ENCODE peak calls at places on chromosomes 6 and 20, in four cellular contexts. X is heart right ventricle, K is NB4, C is AG10803. T is an unnamed sample.
A peak's percentile ranks its signal among the peaks of the same experiment; 100 is the strongest.

GRCh38 chr20:38165089-38165965 is at the start of gene TGM2:
- DNase-seq in X (peak; percentile 88), K (peak; percentile 76), C (peak; percentile 56), T (no peak)

GRCh38 chr6:46453221-46453620 is 38.0 kb downstream of the RCAN2 start:
- DNase-seq in X (no peak), K (no peak), C (peak; percentile 96), T (peak; percentile 57)

GRCh38 chr6:53476979-53477378 is 67.9 kb downstream of the GCLC start:
- DNase-seq in X (no peak), K (no peak), C (peak; percentile 57), T (no peak)

GRCh38 chr6:134550604-134551003 is 232.7 kb upstream of the SGK1 start:
- DNase-seq in X (no peak), K (no peak), C (peak; percentile 50), T (no peak)

GRCh38 chr6:30544666-30545272 is 11.5 kb downstream of the GNL1 start:
- DNase-seq in X (no peak), K (peak; percentile 74), C (peak; percentile 70), T (no peak)

GRCh38 chr6:101537917-101538316 is 144.4 kb downstream of the GRIK2 start:
- DNase-seq in X (no peak), K (no peak), C (peak; percentile 22), T (no peak)

GRCh38 chr20:44489931-44490330 is 14.3 kb downstream of the TTPAL start:
- DNase-seq in X (no peak), K (no peak), C (no peak), T (no peak)

GRCh38 chr20:17965042-17965697 is 3.4 kb downstream of the SNX5 start:
- DNase-seq in X (no peak), K (peak; percentile 63), C (no peak), T (no peak)

GRCh38 chr20:25282796-25283195 is 34.9 kb downstream of the PYGB start:
- DNase-seq in X (no peak), K (no peak), C (no peak), T (no peak)

GRCh38 chr6:83536034-83536646 is 23.8 kb downstream of the PRSS35 start:
- DNase-seq in X (no peak), K (peak; percentile 75), C (peak; percentile 49), T (no peak)

GRCh38 chr6:112113371-112113770 is 26.0 kb downstream of the FAM229B start:
- DNase-seq in X (no peak), K (no peak), C (peak; percentile 4), T (no peak)

GRCh38 chr20:36865076-36865860 is 10.7 kb upstream of the TLDC2 start:
- DNase-seq in X (no peak), K (no peak), C (no peak), T (no peak)

GRCh38 chr6:21067521-21067920 is 526.0 kb upstream of the SOX4 start:
- DNase-seq in X (no peak), K (peak; percentile 17), C (no peak), T (no peak)

GRCh38 chr6:10532392-10532791 is 11.2 kb downstream of the GCNT2 start:
- DNase-seq in X (no peak), K (no peak), C (no peak), T (no peak)

DNA sequence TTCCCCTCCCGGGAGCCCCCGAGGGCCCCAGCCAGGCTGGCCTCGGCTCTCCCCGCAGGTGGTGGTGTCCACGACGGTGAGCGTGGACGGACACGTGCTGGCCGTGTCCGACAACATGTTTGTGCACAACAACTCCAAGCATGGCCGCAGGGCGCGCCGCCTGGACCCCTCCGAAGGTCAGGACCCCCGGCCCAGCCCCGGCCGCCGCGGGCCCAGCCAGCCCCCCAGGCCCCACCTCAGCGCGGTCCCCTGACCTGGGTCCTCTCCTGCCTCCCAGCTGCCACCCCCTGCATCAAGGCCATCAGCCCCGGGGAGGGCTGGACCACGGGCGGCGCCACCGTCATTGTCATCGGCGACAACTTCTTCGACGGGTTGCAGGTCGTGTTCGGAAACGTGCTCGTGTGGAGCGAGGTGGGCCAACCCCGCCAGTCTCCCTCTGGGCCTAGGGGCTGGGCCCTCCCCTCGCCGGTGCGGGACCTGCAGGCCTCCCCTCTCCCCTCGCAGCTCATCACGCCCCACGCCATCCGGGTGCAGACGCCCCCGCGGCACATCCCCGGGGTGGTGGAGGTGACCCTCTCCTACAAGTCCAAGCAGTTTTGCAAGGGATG is 51.0 kb downstream of the CPXM1 start:
- DNase-seq in X (no peak), K (no peak), C (no peak), T (no peak)
- H3K4me3 ChIP-seq in X (no peak overlapping the region), K (no peak overlapping the region), C (no peak overlapping the region), T (no peak overlapping the region)

GRCh38 chr6:5583528-5583927 is 322.2 kb downstream of the FARS2 start:
- DNase-seq in X (no peak), K (no peak), C (no peak), T (no peak)

GRCh38 chr6:5584072-5584471 is 322.8 kb downstream of the FARS2 start:
- DNase-seq in X (no peak), K (no peak), C (peak; percentile 93), T (peak; percentile 70)

GRCh38 chr6:5587648-5588047 is 326.3 kb downstream of the FARS2 start:
- DNase-seq in X (no peak), K (no peak), C (no peak), T (no peak)

GRCh38 chr6:5580736-5581568 is 319.6 kb downstream of the FARS2 start:
- DNase-seq in X (no peak), K (no peak), C (no peak), T (no peak)

GRCh38 chr6:5582758-5583157 is 321.4 kb downstream of the FARS2 start:
- DNase-seq in X (no peak), K (peak; percentile 14), C (peak; percentile 36), T (no peak)
- TF ChIP-seq CTCF in X (no peak), K (peak; percentile 12), C (peak; percentile 28), T (peak; percentile 18)

DNA sequence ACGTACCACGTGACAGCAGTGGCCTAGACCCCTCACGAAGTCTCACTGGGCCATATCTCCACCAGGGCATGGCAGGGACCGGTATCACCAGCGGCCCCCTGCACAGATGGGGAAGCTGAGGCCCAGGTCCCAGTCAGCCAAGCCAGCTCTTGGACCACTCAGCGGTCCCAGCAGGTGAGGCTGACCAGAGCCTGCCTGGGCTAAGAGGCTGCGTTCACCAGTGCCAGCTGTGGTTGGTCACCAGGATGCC is 2.6 kb upstream of the MRGBP start:
- DNase-seq in X (no peak), K (peak; percentile 42), C (no peak), T (no peak)
- H3K4me3 ChIP-seq in X (peak overlapping the region; percentile 68), K (no peak overlapping the region), C (peak overlapping the region; percentile 53), T (peak overlapping the region; percentile 47)

GRCh38 chr6:6559994-6560393 is 28.5 kb upstream of the LY86 start:
- DNase-seq in X (no peak), K (peak; percentile 49), C (no peak), T (no peak)

GRCh38 chr6:6557871-6558270 is 30.6 kb upstream of the LY86 start:
- DNase-seq in X (no peak), K (peak; percentile 75), C (no peak), T (no peak)

GRCh38 chr6:6557504-6557839 is 31.0 kb upstream of the LY86 start:
- DNase-seq in X (no peak), K (no peak), C (no peak), T (no peak)

GRCh38 chr6:6564154-6564553 is 24.4 kb upstream of the LY86 start:
- DNase-seq in X (no peak), K (no peak), C (no peak), T (no peak)

GRCh38 chr6:6560909-6561308 is 27.6 kb upstream of the LY86 start:
- DNase-seq in X (no peak), K (peak; percentile 56), C (no peak), T (no peak)
- TF ChIP-seq CTCF in X (peak; percentile 31), K (no peak), C (no peak), T (no peak)

GRCh38 chr6:5025911-5026819 is 22.3 kb upstream of the RPP40 start:
- DNase-seq in X (peak; percentile 61), K (peak; percentile 74), C (peak; percentile 41), T (no peak)
- H3K4me3 ChIP-seq in X (peak overlapping the region; percentile 72), K (peak overlapping the region; percentile 60), C (peak overlapping the region; percentile 68), T (peak overlapping the region; percentile 56)

DNA sequence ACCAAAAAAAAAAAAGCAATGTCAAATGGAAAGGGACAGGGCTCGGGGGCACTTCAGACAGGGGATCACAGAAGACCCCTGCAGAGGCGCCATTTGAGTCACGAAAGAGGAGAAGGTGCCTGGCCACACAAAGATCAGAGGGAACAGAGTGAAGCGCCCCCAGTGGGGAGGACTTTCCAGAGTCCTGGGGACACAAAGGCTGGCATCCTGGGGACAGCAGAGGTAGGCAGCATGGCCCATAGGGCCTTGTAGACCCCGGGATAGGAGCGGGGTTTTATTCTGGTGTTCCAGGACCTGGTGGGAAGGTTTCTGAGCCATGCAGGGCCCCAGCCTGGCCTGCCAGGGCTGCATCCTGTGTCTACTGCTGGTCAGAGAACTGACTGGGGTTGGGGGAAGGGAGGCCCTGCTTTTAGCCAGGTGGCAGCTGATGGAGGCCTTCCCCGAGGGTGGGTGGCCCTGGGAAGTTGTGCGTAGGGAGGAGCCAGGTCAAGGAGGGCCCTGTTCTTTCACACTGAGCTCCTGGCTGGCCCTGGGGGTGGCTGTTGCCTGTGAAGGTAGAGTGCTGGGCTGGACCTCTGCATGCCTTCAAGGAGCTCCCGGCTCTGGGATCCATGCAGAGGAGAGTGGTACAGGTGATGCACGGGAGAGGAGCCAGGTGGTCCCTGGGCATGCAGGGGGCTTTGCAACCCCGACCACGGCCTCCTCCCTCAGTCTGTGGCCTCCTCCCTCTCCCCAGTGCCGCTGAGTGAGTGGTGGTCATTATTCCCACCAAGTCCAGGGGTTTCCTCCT is 117.9 kb downstream of the CDH4 start:
- DNase-seq in X (no peak), K (no peak), C (no peak), T (no peak)
- TF ChIP-seq CTCF in X (no peak), K (no peak), C (no peak), T (no peak)

GRCh38 chr6:129448965-129449364 is 261.0 kb downstream of the ARHGAP18 start:
- DNase-seq in X (no peak), K (no peak), C (no peak), T (no peak)
- H3K4me3 ChIP-seq in X (no peak overlapping the region), K (no peak overlapping the region), C (no peak overlapping the region), T (no peak overlapping the region)

GRCh38 chr6:2749972-2750600 is 636 bp downstream of the MYLK4 start:
- DNase-seq in X (peak; percentile 46), K (peak; percentile 82), C (peak; percentile 46), T (no peak)
- TF ChIP-seq CTCF in X (peak; percentile 90), K (peak; percentile 90), C (peak; percentile 89), T (peak; percentile 68)

DNA sequence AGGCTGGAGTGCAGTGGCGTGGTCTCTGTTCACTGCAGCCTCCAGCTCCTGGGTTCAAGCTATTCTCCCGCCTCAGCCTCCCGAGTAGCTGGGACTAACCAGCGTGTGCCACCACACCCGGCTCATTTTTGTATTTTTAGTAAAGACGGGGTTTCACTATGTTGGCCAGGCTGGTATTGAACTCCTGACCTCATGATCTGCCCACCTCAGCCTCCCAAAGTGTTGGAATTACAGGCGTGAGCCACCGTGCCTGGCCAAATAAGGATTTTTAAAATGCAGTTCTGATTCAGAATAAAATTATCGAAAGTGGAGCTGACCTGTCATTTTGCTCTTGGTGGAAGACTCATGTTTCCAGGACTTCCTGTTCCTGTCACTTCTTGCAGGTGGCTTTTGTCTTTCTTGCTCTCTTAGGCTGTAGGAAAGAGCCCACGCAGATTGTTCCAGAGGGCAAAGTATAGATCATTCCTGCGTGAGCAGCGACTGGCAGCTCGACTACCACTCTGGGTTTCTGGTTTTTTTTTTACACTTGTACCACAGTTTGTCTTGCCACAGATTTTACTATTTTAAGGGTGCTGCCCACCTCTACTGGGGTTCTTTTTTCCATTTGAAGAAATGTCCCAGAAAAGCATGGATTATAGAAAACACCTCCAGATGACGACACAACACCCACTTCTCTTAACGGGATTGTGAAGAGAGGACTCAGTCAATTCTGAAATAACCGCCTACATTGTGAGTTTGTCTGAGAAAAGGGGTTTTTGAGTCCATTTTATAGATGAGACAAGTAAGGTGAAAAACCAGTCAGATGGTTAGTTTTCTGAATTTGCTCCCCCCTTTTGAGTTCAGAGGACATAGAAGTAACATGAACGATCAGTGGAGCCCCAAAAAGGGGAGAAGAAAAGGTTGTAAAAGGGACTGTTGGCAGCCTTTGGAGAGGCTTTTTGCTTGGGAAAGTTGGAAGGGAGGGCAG is 7.5 kb downstream of the JARID2 start:
- DNase-seq in X (no peak), K (no peak), C (no peak), T (no peak)
- H3K4me3 ChIP-seq in X (no peak overlapping the region), K (no peak overlapping the region), C (no peak overlapping the region), T (no peak overlapping the region)